ENCODE peak calls at places on chromosomes 3 and 15, in six cellular contexts. T is OCI-LY7, D is tibial artery, U is esophagus squamous epithelium, R is IMR-90, B is cardiac fibroblast. W is an unnamed sample.

GRCh38 chr3:99895106-99895705 is 77.5 kb downstream of the CMSS1 start:
- DNase-seq in T (no peak), D (no peak), U (no peak), R (peak), B (no peak), W (no peak)

GRCh38 chr3:84077479-84077878 is 881.3 kb upstream of the CADM2 start:
- DNase-seq in T (no peak), D (no peak), U (no peak), R (no peak), B (no peak), W (no peak)

GRCh38 chr3:117400303-117400702 is 690.7 kb downstream of the TUSC7 start:
- DNase-seq in T (no peak), D (no peak), U (no peak), R (no peak), B (no peak), W (no peak)

GRCh38 chr3:194756460-194757355 is 71.0 kb downstream of the FAM43A start:
- DNase-seq in T (no peak), D (peak), U (no peak), R (no peak), B (no peak), W (no peak)

GRCh38 chr3:133376805-133377204 is 23.1 kb upstream of the BFSP2 start:
- DNase-seq in T (no peak), D (no peak), U (no peak), R (no peak), B (peak), W (no peak)

GRCh38 chr3:13213490-13213889 is 140.3 kb upstream of the IQSEC1 start:
- DNase-seq in T (no peak), D (no peak), U (no peak), R (no peak), B (no peak), W (no peak)

GRCh38 chr3:48851407-48851806 is 3.7 kb upstream of the PRKAR2A start:
- DNase-seq in T (peak), D (no peak), U (no peak), R (peak), B (peak), W (no peak)

GRCh38 chr3:21803604-21804003 is 52.6 kb upstream of the ZNF385D start:
- DNase-seq in T (no peak), D (no peak), U (no peak), R (no peak), B (peak), W (no peak)

GRCh38 chr3:156290917-156291268 is 170.5 kb downstream of the KCNAB1 start:
- DNase-seq in T (no peak), D (no peak), U (no peak), R (no peak), B (no peak), W (no peak)

GRCh38 chr15:69887018-69887417 is 210.7 kb downstream of the TLE3 start:
- DNase-seq in T (no peak), D (no peak), U (no peak), R (no peak), B (no peak), W (no peak)

GRCh38 chr3:138747229-138747628 is 87.5 kb downstream of the PIK3CB start:
- DNase-seq in T (no peak), D (no peak), U (no peak), R (no peak), B (no peak), W (peak)

GRCh38 chr15:45263854-45264253 is 11.8 kb downstream of the SLC28A2 start:
- DNase-seq in T (no peak), D (no peak), U (no peak), R (no peak), B (no peak), W (no peak)

GRCh38 chr3:59189561-59190338 is 139.9 kb upstream of the CFAP20DC start:
- DNase-seq in T (no peak), D (no peak), U (no peak), R (peak), B (no peak), W (peak)

GRCh38 chr3:4978966-4979400 is 254 bp upstream of the BHLHE40 start:
- DNase-seq in T (peak), D (peak), U (peak), R (peak), B (peak), W (peak)

GRCh38 chr15:45102226-45102625 is 11.7 kb downstream of the DUOX2 start:
- DNase-seq in T (no peak), D (no peak), U (no peak), R (no peak), B (no peak), W (no peak)

GRCh38 chr15:36432162-36432561 is 147.3 kb upstream of the CDIN1 start:
- DNase-seq in T (no peak), D (no peak), U (no peak), R (peak), B (peak), W (peak)

GRCh38 chr15:68786753-68787152 is 33.9 kb downstream of the ANP32A start:
- DNase-seq in T (no peak), D (peak), U (no peak), R (no peak), B (no peak), W (no peak)

GRCh38 chr3:16177962-16178627 is 3.6 kb downstream of the GALNT15 start:
- DNase-seq in T (peak), D (peak), U (no peak), R (peak), B (peak), W (peak)

GRCh38 chr3:69252141-69252540 is 129.7 kb upstream of the LMOD3 start:
- DNase-seq in T (no peak), D (no peak), U (no peak), R (no peak), B (no peak), W (no peak)

GRCh38 chr3:35743218-35743617 is 103.9 kb downstream of the ARPP21 start:
- DNase-seq in T (no peak), D (no peak), U (no peak), R (no peak), B (no peak), W (no peak)

GRCh38 chr3:32076566-32076965 is 29.9 kb upstream of the GPD1L start:
- DNase-seq in T (no peak), D (no peak), U (no peak), R (no peak), B (peak), W (no peak)

GRCh38 chr3:9141903-9142302 is 107.5 kb downstream of the SRGAP3 start:
- DNase-seq in T (no peak), D (no peak), U (no peak), R (no peak), B (no peak), W (peak)

GRCh38 chr15:80609111-80609510 is 86.0 kb upstream of the ABHD17C start:
- DNase-seq in T (no peak), D (no peak), U (no peak), R (no peak), B (peak), W (no peak)

GRCh38 chr3:86988235-86988634 is 2.7 kb downstream of the VGLL3 start:
- DNase-seq in T (no peak), D (no peak), U (no peak), R (peak), B (peak), W (peak)

GRCh38 chr15:83816124-83816883 is 162.4 kb downstream of the ADAMTSL3 start:
- DNase-seq in T (no peak), D (no peak), U (no peak), R (no peak), B (no peak), W (no peak)

GRCh38 chr15:80844011-80844732 is 65.0 kb downstream of the CEMIP start:
- DNase-seq in T (no peak), D (no peak), U (no peak), R (peak), B (peak), W (peak)

GRCh38 chr3:6448011-6448410 is 412.9 kb upstream of the GRM7 start:
- DNase-seq in T (no peak), D (no peak), U (no peak), R (no peak), B (no peak), W (no peak)

GRCh38 chr15:31483053-31483923 is 156.7 kb downstream of the KLF13 start:
- DNase-seq in T (no peak), D (peak), U (no peak), R (no peak), B (no peak), W (no peak)

GRCh38 chr3:37435572-37435971 is 261.2 kb upstream of the LRRFIP2 start:
- DNase-seq in T (no peak), D (no peak), U (no peak), R (no peak), B (no peak), W (no peak)
- TF ChIP-seq CTCF in T (no peak), D (no peak), U (no peak), R (no peak), B (no peak), W (no peak)

DNA sequence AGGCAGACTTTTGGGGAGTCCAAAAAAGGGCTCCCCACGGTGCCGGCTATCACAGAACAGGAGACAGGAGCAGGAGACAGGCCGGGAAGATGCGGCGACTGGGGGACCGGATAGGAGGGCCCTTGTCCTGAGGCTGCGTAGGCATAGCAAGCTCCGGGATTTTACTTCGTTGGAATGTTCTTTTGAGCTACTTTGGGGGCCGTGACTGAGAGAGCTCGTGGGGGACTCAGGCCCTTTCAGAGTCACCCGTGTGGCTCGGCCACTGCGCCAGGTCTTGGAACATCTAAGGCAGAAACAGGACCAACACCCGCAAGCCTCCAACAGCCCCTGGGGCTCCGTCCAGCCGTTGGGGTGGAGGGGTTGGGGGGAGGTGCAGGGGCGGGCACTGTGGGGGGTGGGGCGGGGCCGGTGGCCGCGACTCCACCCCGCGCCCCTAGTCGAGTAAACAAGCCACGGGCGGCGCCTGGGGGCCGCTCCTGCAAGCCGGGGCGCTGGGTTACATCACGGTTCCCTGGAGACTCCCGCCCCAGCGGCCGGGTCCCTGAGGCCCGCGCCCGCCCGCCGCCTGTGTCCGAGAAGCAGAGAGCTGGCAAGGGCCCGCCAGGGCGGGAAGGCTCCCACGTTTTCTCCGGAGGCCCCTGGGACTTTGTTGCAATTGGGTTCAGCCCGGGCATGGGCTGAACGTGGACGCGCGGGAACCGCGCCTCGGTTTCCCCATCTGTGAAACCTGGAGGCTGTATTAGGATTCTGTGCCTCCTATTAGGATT is 23.3 kb upstream of the C15orf39 start:
- DNase-seq in T (no peak), D (peak), U (no peak), R (no peak), B (no peak), W (no peak)
- H3K4me3 ChIP-seq in T (no peak), D (peak), U (peak), R (no peak), B (no peak), W (no peak)

GRCh38 chr15:73359653-73360052 is 9.1 kb downstream of the HCN4 start:
- DNase-seq in T (no peak), D (no peak), U (no peak), R (no peak), B (no peak), W (no peak)

GRCh38 chr15:73353734-73354133 is 15.0 kb downstream of the HCN4 start:
- DNase-seq in T (no peak), D (no peak), U (no peak), R (no peak), B (no peak), W (no peak)

GRCh38 chr15:73352082-73352481 is 16.7 kb downstream of the HCN4 start:
- DNase-seq in T (no peak), D (no peak), U (no peak), R (no peak), B (no peak), W (peak)

GRCh38 chr15:73357999-73358665 is 10.6 kb downstream of the HCN4 start:
- DNase-seq in T (no peak), D (no peak), U (no peak), R (no peak), B (no peak), W (no peak)

GRCh38 chr15:73355866-73356265 is 12.9 kb downstream of the HCN4 start:
- DNase-seq in T (no peak), D (no peak), U (no peak), R (no peak), B (no peak), W (no peak)
- TF ChIP-seq CTCF in T (no peak), D (no peak), U (no peak), R (no peak), B (no peak), W (no peak)

GRCh38 chr15:41340189-41340695 is 7.6 kb downstream of the NUSAP1 start:
- DNase-seq in T (no peak), D (no peak), U (no peak), R (no peak), B (no peak), W (no peak)
- H3K4me3 ChIP-seq in T (no peak), D (no peak), U (no peak), R (no peak), B (no peak), W (no peak)